ENCODE peak calls at places on chromosomes 7 and 10, in four cellular contexts. G is nucleus accumbens, J is activated T-helper 1 cell treated with Interleukin-2 at 50 U/mL for 16 hours, H is NCI-H446 treated with DMSO at 0.1 percent for 48 hours. K is an unnamed sample.

GRCh38 chr7:130560972-130561371 is 69.1 kb downstream of the MEST start:
- DNase-seq in G (no peak), J (no peak), H (no peak), K (no peak)

GRCh38 chr10:76309744-76310441 is 878.5 kb downstream of the LRMDA start:
- DNase-seq in G (no peak), J (no peak), H (peak), K (no peak)

GRCh38 chr7:25770235-25770634 is 381.8 kb upstream of the NFE2L3 start:
- DNase-seq in G (no peak), J (no peak), H (no peak), K (no peak)

GRCh38 chr10:99369126-99369525 is 40.0 kb downstream of the CNNM1 start:
- DNase-seq in G (no peak), J (no peak), H (no peak), K (no peak)

GRCh38 chr10:132577350-132578005 is 39.9 kb downstream of the INPP5A start:
- DNase-seq in G (no peak), J (no peak), H (no peak), K (no peak)

GRCh38 chr7:7647495-7648036 is 7.0 kb downstream of the UMAD1 start:
- DNase-seq in G (no peak), J (no peak), H (no peak), K (no peak)

GRCh38 chr10:132508497-132509443 is 28.8 kb upstream of the INPP5A start:
- DNase-seq in G (no peak), J (no peak), H (no peak), K (no peak)

GRCh38 chr7:138881578-138882188 is 83.7 kb upstream of the ATP6V0A4 start:
- DNase-seq in G (no peak), J (no peak), H (no peak), K (no peak)

GRCh38 chr7:156466262-156466661 is 174.3 kb upstream of the RNF32 start:
- DNase-seq in G (no peak), J (no peak), H (no peak), K (no peak)

GRCh38 chr10:114704720-114705119 is 46.6 kb upstream of the ABLIM1 start:
- DNase-seq in G (no peak), J (no peak), H (no peak), K (no peak)

GRCh38 chr7:14748461-14748860 is 154.1 kb downstream of the DGKB start:
- DNase-seq in G (no peak), J (no peak), H (peak), K (no peak)

GRCh38 chr10:43048301-43049051 is 28.4 kb upstream of the RET start:
- DNase-seq in G (no peak), J (no peak), H (no peak), K (no peak)

GRCh38 chr10:86755454-86755739 is 1.0 kb upstream of the BMPR1A start:
- DNase-seq in G (no peak), J (no peak), H (no peak), K (no peak)

GRCh38 chr10:110305767-110306451 is 1.2 kb upstream of the SMNDC1 start:
- DNase-seq in G (no peak), J (peak), H (peak), K (peak)